ENCODE peak calls at places on chromosomes 3 and 15, in five cellular contexts. I, T, H, R and D are unnamed samples.

GRCh38 chr3:156820687-156821070 is 5.5 kb upstream of the LEKR1 start:
- DNase-seq in R (no peak), T (no peak), H (no peak), I (no peak), D (no peak)

GRCh38 chr15:92848852-92849598 is 51.1 kb upstream of the CHD2 start:
- DNase-seq in I (no peak), H (no peak), T (no peak), R (no peak), D (no peak)

GRCh38 chr15:48550822-48551525 is 94.5 kb downstream of the FBN1 start:
- DNase-seq in R (no peak), H (no peak), I (no peak), T (no peak), D (no peak)

GRCh38 chr3:175558261-175558660 is 699.1 kb downstream of the NAALADL2 start:
- DNase-seq in T (no peak), I (no peak), R (no peak), H (no peak), D (no peak)

GRCh38 chr3:43747641-43748040 is 56.9 kb downstream of the ABHD5 start:
- DNase-seq in R (peak; percentile 23), T (no peak), H (no peak), I (no peak), D (no peak)

GRCh38 chr3:45178131-45179023 is 32.2 kb upstream of the CDCP1 start:
- DNase-seq in R (peak; percentile 44), T (no peak), I (no peak), H (no peak), D (no peak)

GRCh38 chr15:47788685-47789084 is 71.4 kb downstream of the SEMA6D start:
- DNase-seq in R (no peak), H (no peak), I (no peak), T (no peak), D (no peak)

GRCh38 chr3:154955907-154956533 is 124.1 kb upstream of the MME start:
- DNase-seq in H (no peak), T (no peak), I (no peak), R (no peak), D (no peak)

GRCh38 chr3:117355566-117355965 is 646.0 kb downstream of the TUSC7 start:
- DNase-seq in R (no peak), I (peak; percentile 2), T (no peak), H (no peak), D (no peak)

GRCh38 chr3:196901768-196902167 is 34.0 kb downstream of the SENP5 start:
- DNase-seq in H (no peak), R (no peak), T (no peak), I (no peak), D (no peak)

GRCh38 chr15:61499371-61499770 is 270.3 kb upstream of the RORA start:
- DNase-seq in I (no peak), H (no peak), R (no peak), T (no peak), D (no peak)

GRCh38 chr15:26200427-26200826 is 337.3 kb upstream of the ATP10A start:
- DNase-seq in R (no peak), H (no peak), I (no peak), T (no peak), D (no peak)

GRCh38 chr3:19559724-19560442 is 374.1 kb downstream of the EFHB start:
- DNase-seq in H (no peak), R (no peak), I (no peak), T (no peak), D (no peak)

GRCh38 chr3:13600950-13601691 is 52.2 kb downstream of the FBLN2 start:
- DNase-seq in I (no peak), T (no peak), H (peak; percentile 24), R (no peak), D (no peak)

GRCh38 chr3:15337963-15338362 is 5.6 kb upstream of the SH3BP5 start:
- DNase-seq in T (no peak), I (no peak), H (no peak), R (no peak), D (no peak)

GRCh38 chr15:57227899-57228298 is 148.4 kb upstream of the CGNL1 start:
- DNase-seq in R (no peak), H (no peak), I (no peak), T (no peak), D (no peak)

GRCh38 chr15:85750319-85750806 is 44.4 kb downstream of the KLHL25 start:
- DNase-seq in R (peak; percentile 90), T (no peak), I (no peak), H (peak; percentile 90), D (peak; percentile 91)

GRCh38 chr15:85748176-85748575 is 46.5 kb downstream of the KLHL25 start:
- DNase-seq in I (no peak), T (no peak), H (peak; percentile 40), R (no peak), D (no peak)

GRCh38 chr15:85746641-85747040 is 48.1 kb downstream of the KLHL25 start:
- DNase-seq in T (no peak), H (peak; percentile 51), I (no peak), R (no peak), D (no peak)

GRCh38 chr15:85749261-85750151 is 45.2 kb downstream of the KLHL25 start:
- DNase-seq in I (no peak), H (peak; percentile 86), R (no peak), T (no peak), D (peak; percentile 72)

GRCh38 chr15:85748729-85749128 is 46.0 kb downstream of the KLHL25 start:
- DNase-seq in R (peak; percentile 55), I (no peak), T (no peak), H (peak; percentile 56), D (peak; percentile 27)
- TF ChIP-seq POLR2A in R (no peak), I (no peak), T (no peak), H (no peak), D (no peak)

GRCh38 chr15:63504979-63505841 is 817 bp downstream of the USP3 start:
- DNase-seq in H (peak; percentile 82), T (no peak), I (peak; percentile 64), R (peak; percentile 93), D (peak; percentile 58)

GRCh38 chr15:63505842-63506222 is 1.4 kb downstream of the USP3 start:
- DNase-seq in R (no peak), H (no peak), T (no peak), I (no peak), D (no peak)

GRCh38 chr15:63503739-63504246 is 600 bp upstream of the USP3 start:
- DNase-seq in I (peak; percentile 71), H (peak; percentile 86), T (no peak), R (no peak), D (peak; percentile 81)

GRCh38 chr15:63502843-63503738 is 1.3 kb upstream of the USP3 start:
- DNase-seq in R (peak; percentile 81), H (peak; percentile 95), T (peak; percentile 51), I (peak; percentile 84), D (peak; percentile 90)

GRCh38 chr15:63504247-63504978 is at the start of gene USP3:
- DNase-seq in T (peak; percentile 53), H (peak; percentile 98), R (peak; percentile 98), I (peak; percentile 86), D (peak; percentile 97)
- TF ChIP-seq POLR2A in T (peak; percentile 60), H (peak; percentile 85), R (peak; percentile 30), I (peak; percentile 80), D (peak; percentile 80)

GRCh38 chr3:185959609-185960517 is 22.0 kb upstream of the TRA2B start:
- DNase-seq in H (no peak), T (no peak), R (no peak), I (peak; percentile 88), D (no peak)
- TF ChIP-seq POLR2A in H (peak; percentile 53), T (no peak), R (no peak), I (peak; percentile 62), D (no peak)

GRCh38 chr3:36992806-36993325 is at the start of gene EPM2AIP1:
- DNase-seq in H (peak; percentile 100), I (no peak), T (peak; percentile 77), R (peak; percentile 96), D (no peak)
- TF ChIP-seq POLR2A in H (peak; percentile 90), I (peak; percentile 96), T (peak; percentile 92), R (peak; percentile 96), D (peak; percentile 98)